ENCODE peak calls at places on chromosomes 11 and 22, in seven cellular contexts. One of them, this sample, is unnamed.

GRCh38 chr11:7548659-7549283 is 35.0 kb downstream of the PPFIBP2 start:
- DNase-seq in fibroblast of gingiva: no peak
- DNase-seq in CD4-positive, alpha-beta T cell: no peak
- DNase-seq in NCI-H1092: no peak
- DNase-seq in choroid plexus epithelial cell: no peak
- DNase-seq in activated CD4-positive, alpha-beta T cell treated with anti-CD3 and anti-CD28 coated beads, Interleukin-2, amount 50 U/mL, for 4 hours: no peak
- DNase-seq in HT1080: no peak
- DNase-seq in this sample: no peak

GRCh38 chr11:89293966-89294679 is 116.4 kb downstream of the TYR start:
- DNase-seq in fibroblast of gingiva: peak
- DNase-seq in CD4-positive, alpha-beta T cell: no peak
- DNase-seq in NCI-H1092: no peak
- DNase-seq in choroid plexus epithelial cell: peak
- DNase-seq in activated CD4-positive, alpha-beta T cell treated with anti-CD3 and anti-CD28 coated beads, Interleukin-2, amount 50 U/mL, for 4 hours: no peak
- DNase-seq in HT1080: no peak
- DNase-seq in this sample: no peak

GRCh38 chr11:33507967-33508366 is 192.7 kb downstream of the C11orf91 start:
- DNase-seq in fibroblast of gingiva: peak
- DNase-seq in CD4-positive, alpha-beta T cell: no peak
- DNase-seq in NCI-H1092: no peak
- DNase-seq in choroid plexus epithelial cell: peak
- DNase-seq in activated CD4-positive, alpha-beta T cell treated with anti-CD3 and anti-CD28 coated beads, Interleukin-2, amount 50 U/mL, for 4 hours: no peak
- DNase-seq in HT1080: peak
- DNase-seq in this sample: no peak

GRCh38 chr22:49979587-49980264 is 19.2 kb downstream of the PIM3 start:
- DNase-seq in fibroblast of gingiva: peak
- DNase-seq in CD4-positive, alpha-beta T cell: no peak
- DNase-seq in NCI-H1092: no peak
- DNase-seq in choroid plexus epithelial cell: peak
- DNase-seq in activated CD4-positive, alpha-beta T cell treated with anti-CD3 and anti-CD28 coated beads, Interleukin-2, amount 50 U/mL, for 4 hours: no peak
- DNase-seq in HT1080: peak
- DNase-seq in this sample: peak

GRCh38 chr22:49334976-49335375 is 492.7 kb downstream of the BRD1 start:
- DNase-seq in fibroblast of gingiva: no peak
- DNase-seq in CD4-positive, alpha-beta T cell: no peak
- DNase-seq in NCI-H1092: no peak
- DNase-seq in choroid plexus epithelial cell: no peak
- DNase-seq in activated CD4-positive, alpha-beta T cell treated with anti-CD3 and anti-CD28 coated beads, Interleukin-2, amount 50 U/mL, for 4 hours: no peak
- DNase-seq in HT1080: no peak
- DNase-seq in this sample: no peak

GRCh38 chr11:114179234-114179941 is 116.8 kb upstream of the NNMT start:
- DNase-seq in fibroblast of gingiva: peak
- DNase-seq in CD4-positive, alpha-beta T cell: no peak
- DNase-seq in NCI-H1092: peak
- DNase-seq in choroid plexus epithelial cell: peak
- DNase-seq in activated CD4-positive, alpha-beta T cell treated with anti-CD3 and anti-CD28 coated beads, Interleukin-2, amount 50 U/mL, for 4 hours: no peak
- DNase-seq in HT1080: no peak
- DNase-seq in this sample: no peak

GRCh38 chr11:2929880-2930704 is 872 bp upstream of the PHLDA2 start:
- DNase-seq in fibroblast of gingiva: no peak
- DNase-seq in CD4-positive, alpha-beta T cell: no peak
- DNase-seq in NCI-H1092: peak
- DNase-seq in choroid plexus epithelial cell: peak
- DNase-seq in activated CD4-positive, alpha-beta T cell treated with anti-CD3 and anti-CD28 coated beads, Interleukin-2, amount 50 U/mL, for 4 hours: peak
- DNase-seq in HT1080: peak
- DNase-seq in this sample: no peak

GRCh38 chr11:26766996-26767395 is 45.1 kb upstream of the SLC5A12 start:
- DNase-seq in fibroblast of gingiva: no peak
- DNase-seq in CD4-positive, alpha-beta T cell: no peak
- DNase-seq in NCI-H1092: no peak
- DNase-seq in choroid plexus epithelial cell: no peak
- DNase-seq in activated CD4-positive, alpha-beta T cell treated with anti-CD3 and anti-CD28 coated beads, Interleukin-2, amount 50 U/mL, for 4 hours: no peak
- DNase-seq in HT1080: no peak
- DNase-seq in this sample: no peak

GRCh38 chr22:17307566-17307965 is 61.7 kb upstream of the CECR2 start:
- DNase-seq in fibroblast of gingiva: no peak
- DNase-seq in CD4-positive, alpha-beta T cell: no peak
- DNase-seq in NCI-H1092: no peak
- DNase-seq in choroid plexus epithelial cell: no peak
- DNase-seq in activated CD4-positive, alpha-beta T cell treated with anti-CD3 and anti-CD28 coated beads, Interleukin-2, amount 50 U/mL, for 4 hours: no peak
- DNase-seq in HT1080: no peak
- DNase-seq in this sample: no peak

GRCh38 chr11:1757861-1758610 is 5.7 kb downstream of the CTSD start:
- DNase-seq in fibroblast of gingiva: no peak
- DNase-seq in CD4-positive, alpha-beta T cell: peak
- DNase-seq in NCI-H1092: no peak
- DNase-seq in choroid plexus epithelial cell: no peak
- DNase-seq in activated CD4-positive, alpha-beta T cell treated with anti-CD3 and anti-CD28 coated beads, Interleukin-2, amount 50 U/mL, for 4 hours: no peak
- DNase-seq in HT1080: no peak
- DNase-seq in this sample: peak

GRCh38 chr11:115471367-115471766 is 32.8 kb downstream of the CADM1 start:
- DNase-seq in fibroblast of gingiva: no peak
- DNase-seq in CD4-positive, alpha-beta T cell: no peak
- DNase-seq in NCI-H1092: no peak
- DNase-seq in choroid plexus epithelial cell: no peak
- DNase-seq in activated CD4-positive, alpha-beta T cell treated with anti-CD3 and anti-CD28 coated beads, Interleukin-2, amount 50 U/mL, for 4 hours: no peak
- DNase-seq in HT1080: no peak
- DNase-seq in this sample: no peak

GRCh38 chr11:67697846-67698245 is 23.4 kb upstream of the ALDH3B2 start:
- DNase-seq in fibroblast of gingiva: no peak
- DNase-seq in CD4-positive, alpha-beta T cell: no peak
- DNase-seq in NCI-H1092: no peak
- DNase-seq in choroid plexus epithelial cell: no peak
- DNase-seq in activated CD4-positive, alpha-beta T cell treated with anti-CD3 and anti-CD28 coated beads, Interleukin-2, amount 50 U/mL, for 4 hours: no peak
- DNase-seq in HT1080: no peak
- DNase-seq in this sample: no peak

GRCh38 chr22:42720263-42721044 is at the start of gene A4GALT:
- DNase-seq in fibroblast of gingiva: no peak
- DNase-seq in CD4-positive, alpha-beta T cell: no peak
- DNase-seq in NCI-H1092: no peak
- DNase-seq in choroid plexus epithelial cell: no peak
- DNase-seq in activated CD4-positive, alpha-beta T cell treated with anti-CD3 and anti-CD28 coated beads, Interleukin-2, amount 50 U/mL, for 4 hours: no peak
- DNase-seq in HT1080: no peak
- DNase-seq in this sample: no peak

GRCh38 chr11:126413426-126413825 is 57.9 kb downstream of the ST3GAL4 start:
- DNase-seq in fibroblast of gingiva: no peak
- DNase-seq in CD4-positive, alpha-beta T cell: no peak
- DNase-seq in NCI-H1092: no peak
- DNase-seq in choroid plexus epithelial cell: no peak
- DNase-seq in activated CD4-positive, alpha-beta T cell treated with anti-CD3 and anti-CD28 coated beads, Interleukin-2, amount 50 U/mL, for 4 hours: no peak
- DNase-seq in HT1080: no peak
- DNase-seq in this sample: no peak

GRCh38 chr11:130427581-130428211 is 713 bp downstream of the ADAMTS8 start:
- DNase-seq in fibroblast of gingiva: no peak
- DNase-seq in CD4-positive, alpha-beta T cell: no peak
- DNase-seq in NCI-H1092: peak
- DNase-seq in choroid plexus epithelial cell: no peak
- DNase-seq in activated CD4-positive, alpha-beta T cell treated with anti-CD3 and anti-CD28 coated beads, Interleukin-2, amount 50 U/mL, for 4 hours: no peak
- DNase-seq in HT1080: no peak
- DNase-seq in this sample: no peak

GRCh38 chr11:43289368-43289767 is 22.4 kb upstream of the API5 start:
- DNase-seq in fibroblast of gingiva: no peak
- DNase-seq in CD4-positive, alpha-beta T cell: no peak
- DNase-seq in NCI-H1092: no peak
- DNase-seq in choroid plexus epithelial cell: no peak
- DNase-seq in activated CD4-positive, alpha-beta T cell treated with anti-CD3 and anti-CD28 coated beads, Interleukin-2, amount 50 U/mL, for 4 hours: no peak
- DNase-seq in HT1080: no peak
- DNase-seq in this sample: no peak

GRCh38 chr11:75342966-75343870 is 8.2 kb downstream of the ARRB1 start:
- DNase-seq in fibroblast of gingiva: no peak
- DNase-seq in CD4-positive, alpha-beta T cell: no peak
- DNase-seq in NCI-H1092: peak
- DNase-seq in choroid plexus epithelial cell: no peak
- DNase-seq in activated CD4-positive, alpha-beta T cell treated with anti-CD3 and anti-CD28 coated beads, Interleukin-2, amount 50 U/mL, for 4 hours: no peak
- DNase-seq in HT1080: no peak
- DNase-seq in this sample: no peak

GRCh38 chr11:339963-340362 is 19.3 kb upstream of the IFITM3 start:
- DNase-seq in fibroblast of gingiva: no peak
- DNase-seq in CD4-positive, alpha-beta T cell: no peak
- DNase-seq in NCI-H1092: no peak
- DNase-seq in choroid plexus epithelial cell: no peak
- DNase-seq in activated CD4-positive, alpha-beta T cell treated with anti-CD3 and anti-CD28 coated beads, Interleukin-2, amount 50 U/mL, for 4 hours: no peak
- DNase-seq in HT1080: no peak
- DNase-seq in this sample: no peak

GRCh38 chr11:102600666-102601065 is 24.5 kb downstream of the MMP20 start:
- DNase-seq in fibroblast of gingiva: no peak
- DNase-seq in CD4-positive, alpha-beta T cell: no peak
- DNase-seq in NCI-H1092: no peak
- DNase-seq in choroid plexus epithelial cell: no peak
- DNase-seq in activated CD4-positive, alpha-beta T cell treated with anti-CD3 and anti-CD28 coated beads, Interleukin-2, amount 50 U/mL, for 4 hours: no peak
- DNase-seq in HT1080: no peak
- DNase-seq in this sample: no peak

GRCh38 chr22:17430298-17430900 is 61.1 kb downstream of the CECR2 start:
- DNase-seq in fibroblast of gingiva: no peak
- DNase-seq in CD4-positive, alpha-beta T cell: no peak
- DNase-seq in NCI-H1092: no peak
- DNase-seq in choroid plexus epithelial cell: peak
- DNase-seq in activated CD4-positive, alpha-beta T cell treated with anti-CD3 and anti-CD28 coated beads, Interleukin-2, amount 50 U/mL, for 4 hours: no peak
- DNase-seq in HT1080: no peak
- DNase-seq in this sample: no peak

GRCh38 chr22:36385491-36386350 is 2.0 kb downstream of the MYH9 start:
- DNase-seq in fibroblast of gingiva: peak
- DNase-seq in CD4-positive, alpha-beta T cell: no peak
- DNase-seq in NCI-H1092: peak
- DNase-seq in choroid plexus epithelial cell: no peak
- DNase-seq in activated CD4-positive, alpha-beta T cell treated with anti-CD3 and anti-CD28 coated beads, Interleukin-2, amount 50 U/mL, for 4 hours: peak
- DNase-seq in HT1080: peak
- DNase-seq in this sample: peak

GRCh38 chr22:20111045-20111688 is 4.7 kb upstream of the RANBP1 start:
- DNase-seq in fibroblast of gingiva: no peak
- DNase-seq in CD4-positive, alpha-beta T cell: no peak
- DNase-seq in NCI-H1092: no peak
- DNase-seq in choroid plexus epithelial cell: peak
- DNase-seq in activated CD4-positive, alpha-beta T cell treated with anti-CD3 and anti-CD28 coated beads, Interleukin-2, amount 50 U/mL, for 4 hours: no peak
- DNase-seq in HT1080: peak
- DNase-seq in this sample: peak

GRCh38 chr22:50581031-50581949 is 1.4 kb downstream of the CHKB start:
- DNase-seq in fibroblast of gingiva: no peak
- DNase-seq in CD4-positive, alpha-beta T cell: no peak
- DNase-seq in NCI-H1092: no peak
- DNase-seq in choroid plexus epithelial cell: no peak
- DNase-seq in activated CD4-positive, alpha-beta T cell treated with anti-CD3 and anti-CD28 coated beads, Interleukin-2, amount 50 U/mL, for 4 hours: no peak
- DNase-seq in HT1080: no peak
- DNase-seq in this sample: no peak

GRCh38 chr11:104968856-104969776 is 742 bp upstream of the CASP4 start:
- DNase-seq in fibroblast of gingiva: peak
- DNase-seq in CD4-positive, alpha-beta T cell: no peak
- DNase-seq in NCI-H1092: peak
- DNase-seq in choroid plexus epithelial cell: peak
- DNase-seq in activated CD4-positive, alpha-beta T cell treated with anti-CD3 and anti-CD28 coated beads, Interleukin-2, amount 50 U/mL, for 4 hours: no peak
- DNase-seq in HT1080: no peak
- DNase-seq in this sample: no peak

GRCh38 chr11:120956710-120957500 is 67.0 kb upstream of the TBCEL start:
- DNase-seq in fibroblast of gingiva: no peak
- DNase-seq in CD4-positive, alpha-beta T cell: peak
- DNase-seq in NCI-H1092: no peak
- DNase-seq in choroid plexus epithelial cell: no peak
- DNase-seq in activated CD4-positive, alpha-beta T cell treated with anti-CD3 and anti-CD28 coated beads, Interleukin-2, amount 50 U/mL, for 4 hours: no peak
- DNase-seq in HT1080: no peak
- DNase-seq in this sample: peak

GRCh38 chr11:110355011-110355744 is 58.8 kb upstream of the RDX start:
- DNase-seq in fibroblast of gingiva: no peak
- DNase-seq in CD4-positive, alpha-beta T cell: no peak
- DNase-seq in NCI-H1092: no peak
- DNase-seq in choroid plexus epithelial cell: no peak
- DNase-seq in activated CD4-positive, alpha-beta T cell treated with anti-CD3 and anti-CD28 coated beads, Interleukin-2, amount 50 U/mL, for 4 hours: no peak
- DNase-seq in HT1080: no peak
- DNase-seq in this sample: no peak

GRCh38 chr11:12029738-12030363 is 21.4 kb upstream of the DKK3 start:
- DNase-seq in fibroblast of gingiva: no peak
- DNase-seq in CD4-positive, alpha-beta T cell: no peak
- DNase-seq in NCI-H1092: no peak
- DNase-seq in choroid plexus epithelial cell: no peak
- DNase-seq in activated CD4-positive, alpha-beta T cell treated with anti-CD3 and anti-CD28 coated beads, Interleukin-2, amount 50 U/mL, for 4 hours: no peak
- DNase-seq in HT1080: peak
- DNase-seq in this sample: no peak

GRCh38 chr11:94740975-94741707 is 27.0 kb upstream of the AMOTL1 start:
- DNase-seq in fibroblast of gingiva: peak
- DNase-seq in CD4-positive, alpha-beta T cell: no peak
- DNase-seq in NCI-H1092: peak
- DNase-seq in choroid plexus epithelial cell: peak
- DNase-seq in activated CD4-positive, alpha-beta T cell treated with anti-CD3 and anti-CD28 coated beads, Interleukin-2, amount 50 U/mL, for 4 hours: no peak
- DNase-seq in HT1080: peak
- DNase-seq in this sample: no peak

This sample was measured in activated gamma-delta T cell treated with Interleukin-2 at 50 U/mL for 16 hours.